ENCODE peak calls at places on chromosomes 1 and 21, in ten cellular contexts. J is suprapubic skin, Q is neural progenitor cell, L is kidney, I is endodermal cell, K is OCI-LY7, H is spleen, E is dorsolateral prefrontal cortex, P is transverse colon, D is RWPE1. G is an unnamed sample.

GRCh38 chr1:231702804-231703203 is 76.2 kb downstream of the DISC1 start:
- DNase-seq in J (no peak), Q (no peak), L (no peak), I (no peak), K (no peak), H (no peak), E (no peak), P (no peak), D (peak), G (no peak)

GRCh38 chr1:29728703-29729102 is 492.4 kb downstream of the PTPRU start:
- DNase-seq in J (no peak), Q (no peak), L (no peak), I (no peak), K (no peak), H (no peak), E (no peak), P (no peak), D (no peak), G (no peak)

GRCh38 chr1:39525366-39526165 is 34.1 kb downstream of the BMP8A start:
- DNase-seq in J (no peak), Q (no peak), L (no peak), I (no peak), K (peak), H (peak), E (no peak), P (peak), D (no peak), G (no peak)

GRCh38 chr1:93171549-93172050 is 8.6 kb downstream of the TMED5 start:
- DNase-seq in J (no peak), Q (no peak), L (no peak), I (no peak), K (no peak), H (no peak), E (no peak), P (no peak), D (no peak), G (no peak)

GRCh38 chr1:98323906-98324358 is 337.6 kb upstream of the SNX7 start:
- DNase-seq in J (no peak), Q (no peak), L (no peak), I (peak), K (no peak), H (no peak), E (no peak), P (peak), D (peak), G (no peak)

GRCh38 chr1:206714331-206715058 is 29.8 kb downstream of the MAPKAPK2 start:
- DNase-seq in J (no peak), Q (no peak), L (no peak), I (no peak), K (no peak), H (no peak), E (no peak), P (peak), D (peak), G (peak)

GRCh38 chr1:42136466-42136865 is 16.7 kb upstream of the GUCA2B start:
- DNase-seq in J (no peak), Q (no peak), L (no peak), I (no peak), K (no peak), H (no peak), E (no peak), P (no peak), D (no peak), G (no peak)

GRCh38 chr21:45076245-45076661 is 1.9 kb downstream of the ADARB1 start:
- DNase-seq in J (no peak), Q (peak), L (no peak), I (peak), K (no peak), H (no peak), E (no peak), P (no peak), D (peak), G (no peak)

GRCh38 chr1:6273380-6273891 is 12.5 kb upstream of the GPR153 start:
- DNase-seq in J (no peak), Q (peak), L (peak), I (peak), K (no peak), H (no peak), E (peak), P (no peak), D (peak), G (no peak)
- H3K27ac ChIP-seq in J (no peak), Q (no peak), L (peak), I (peak), K (no peak), H (no peak), E (no peak), P (peak), D (peak), G (no peak)

GRCh38 chr1:234978397-234979291 is 150.0 kb downstream of the TOMM20 start:
- DNase-seq in J (peak), Q (no peak), L (no peak), I (no peak), K (peak), H (peak), E (peak), P (peak), D (no peak), G (peak)

GRCh38 chr1:234979316-234980223 is 149.1 kb downstream of the TOMM20 start:
- DNase-seq in J (peak), Q (no peak), L (no peak), I (peak), K (peak), H (no peak), E (peak), P (no peak), D (no peak), G (no peak)

GRCh38 chr1:234980224-234980656 is 148.4 kb downstream of the TOMM20 start:
- DNase-seq in J (peak), Q (no peak), L (no peak), I (peak), K (no peak), H (no peak), E (no peak), P (no peak), D (no peak), G (no peak)

GRCh38 chr1:234981758-234982157 is 146.9 kb downstream of the TOMM20 start:
- DNase-seq in J (no peak), Q (no peak), L (no peak), I (no peak), K (no peak), H (no peak), E (no peak), P (no peak), D (no peak), G (no peak)

DNA sequence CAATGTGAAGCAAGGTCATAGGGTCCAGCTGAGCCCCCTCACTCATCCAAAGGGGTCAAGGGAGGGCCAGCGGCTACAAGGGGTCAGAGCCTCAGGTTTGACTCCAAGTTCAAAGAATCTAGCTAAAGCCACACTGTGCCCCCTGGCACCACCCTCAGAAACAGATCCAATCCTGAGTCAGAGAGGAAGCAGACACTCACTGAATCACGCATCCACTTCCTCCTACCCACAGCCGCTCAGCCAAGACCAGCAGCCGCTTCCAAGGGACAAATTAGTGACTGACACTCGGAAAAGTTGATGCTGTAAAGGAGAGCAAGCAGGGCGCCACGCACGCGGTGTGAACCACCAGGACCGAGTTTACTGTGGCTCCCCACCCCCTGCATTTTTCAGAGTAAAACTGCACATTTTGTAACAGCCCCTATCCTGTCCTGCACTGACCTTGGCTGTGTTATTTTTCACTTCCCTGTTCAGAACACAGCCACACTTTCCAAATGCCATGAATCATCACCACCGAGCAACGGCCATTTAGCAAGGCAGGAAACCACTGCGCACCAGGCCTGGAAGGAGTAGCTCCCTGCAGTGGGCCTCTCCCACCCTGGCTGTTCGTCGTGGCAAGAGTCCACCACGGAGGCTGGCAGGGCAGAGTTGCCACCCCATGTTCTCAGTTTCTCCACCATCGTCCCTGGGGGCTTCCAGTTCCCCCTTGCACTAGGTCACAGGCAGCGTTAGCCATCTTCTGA is 147.8 kb downstream of the TOMM20 start:
- DNase-seq in J (peak), Q (no peak), L (peak), I (peak), K (peak), H (peak), E (no peak), P (peak), D (peak), G (peak)
- H3K27ac ChIP-seq in J (peak), Q (no peak), L (peak), I (peak), K (peak), H (peak), E (peak), P (peak), D (peak), G (peak)

GRCh38 chr1:36605942-36606690 is 123.4 kb upstream of the CSF3R start:
- DNase-seq in J (no peak), Q (no peak), L (no peak), I (no peak), K (no peak), H (no peak), E (no peak), P (no peak), D (no peak), G (peak)

GRCh38 chr1:36599828-36600227 is 117.1 kb upstream of the CSF3R start:
- DNase-seq in J (no peak), Q (no peak), L (no peak), I (no peak), K (no peak), H (no peak), E (no peak), P (no peak), D (no peak), G (no peak)

GRCh38 chr1:36603461-36603860 is 120.7 kb upstream of the CSF3R start:
- DNase-seq in J (no peak), Q (peak), L (no peak), I (no peak), K (no peak), H (no peak), E (no peak), P (no peak), D (no peak), G (no peak)

GRCh38 chr1:36597514-36597913 is 114.8 kb upstream of the CSF3R start:
- DNase-seq in J (no peak), Q (no peak), L (no peak), I (no peak), K (no peak), H (no peak), E (no peak), P (no peak), D (no peak), G (peak)

DNA sequence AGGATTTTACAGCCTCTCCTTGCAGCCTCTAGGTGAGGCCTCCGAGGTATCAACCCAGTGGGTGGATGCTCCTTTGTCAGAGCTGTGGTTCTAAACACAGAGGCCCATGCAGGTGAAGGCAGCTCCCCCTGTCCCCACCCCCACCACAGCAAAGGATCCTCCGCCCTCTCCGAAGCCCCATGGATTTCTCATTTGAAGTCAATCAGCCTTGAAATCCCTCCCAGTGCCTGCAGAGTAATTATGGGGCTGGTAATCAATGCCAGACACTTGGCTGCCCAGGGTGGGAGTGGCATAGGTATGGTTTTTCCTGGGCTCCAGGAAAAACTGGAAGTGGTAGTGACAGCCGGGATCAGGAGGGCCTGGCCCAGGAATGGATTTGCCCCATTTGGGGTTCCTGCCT is 119.5 kb upstream of the CSF3R start:
- DNase-seq in J (no peak), Q (peak), L (no peak), I (no peak), K (no peak), H (no peak), E (no peak), P (no peak), D (no peak), G (peak)
- H3K27ac ChIP-seq in J (no peak), Q (no peak), L (no peak), I (no peak), K (no peak), H (no peak), E (no peak), P (no peak), D (no peak), G (no peak)

GRCh38 chr1:199561334-199561733 is 466.2 kb upstream of the NR5A2 start:
- DNase-seq in J (no peak), Q (no peak), L (no peak), I (no peak), K (no peak), H (no peak), E (no peak), P (no peak), D (no peak), G (no peak)
- H3K27ac ChIP-seq in J (no peak), Q (no peak), L (no peak), I (no peak), K (no peak), H (no peak), E (no peak), P (no peak), D (no peak), G (no peak)

GRCh38 chr1:182384387-182384960 is 7.1 kb downstream of the GLUL start:
- DNase-seq in J (no peak), Q (no peak), L (no peak), I (no peak), K (no peak), H (no peak), E (no peak), P (no peak), D (no peak), G (no peak)

GRCh38 chr1:182385885-182386853 is 5.4 kb downstream of the GLUL start:
- DNase-seq in J (no peak), Q (no peak), L (no peak), I (no peak), K (no peak), H (no peak), E (no peak), P (no peak), D (no peak), G (no peak)

GRCh38 chr1:182387566-182387965 is 4.0 kb downstream of the GLUL start:
- DNase-seq in J (no peak), Q (no peak), L (no peak), I (no peak), K (no peak), H (no peak), E (no peak), P (no peak), D (no peak), G (no peak)

GRCh38 chr1:182388392-182389134 is 3.0 kb downstream of the GLUL start:
- DNase-seq in J (no peak), Q (peak), L (no peak), I (no peak), K (no peak), H (no peak), E (no peak), P (no peak), D (no peak), G (no peak)

DNA sequence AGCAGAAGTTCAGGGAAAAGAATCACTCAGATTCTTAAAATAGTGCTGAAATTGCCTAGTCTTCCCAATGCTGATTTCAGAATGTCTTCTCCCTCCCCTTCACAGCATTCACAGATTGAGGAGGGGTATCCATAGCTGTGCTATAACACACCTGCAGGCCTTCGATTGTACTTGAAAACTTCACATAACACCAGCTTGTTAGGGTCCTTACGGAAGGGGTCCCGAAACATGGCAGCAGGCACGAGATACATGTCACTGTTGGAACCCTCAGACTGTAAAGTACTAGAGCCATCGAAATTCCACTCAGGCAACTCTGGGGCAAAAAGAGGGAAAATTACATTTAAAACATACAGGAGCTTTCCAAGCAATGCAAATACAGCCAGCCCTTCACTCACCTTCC is 4.6 kb downstream of the GLUL start:
- DNase-seq in J (no peak), Q (no peak), L (no peak), I (no peak), K (no peak), H (no peak), E (no peak), P (no peak), D (no peak), G (no peak)
- H3K27ac ChIP-seq in J (no peak), Q (no peak), L (no peak), I (no peak), K (no peak), H (no peak), E (peak), P (no peak), D (no peak), G (no peak)

DNA sequence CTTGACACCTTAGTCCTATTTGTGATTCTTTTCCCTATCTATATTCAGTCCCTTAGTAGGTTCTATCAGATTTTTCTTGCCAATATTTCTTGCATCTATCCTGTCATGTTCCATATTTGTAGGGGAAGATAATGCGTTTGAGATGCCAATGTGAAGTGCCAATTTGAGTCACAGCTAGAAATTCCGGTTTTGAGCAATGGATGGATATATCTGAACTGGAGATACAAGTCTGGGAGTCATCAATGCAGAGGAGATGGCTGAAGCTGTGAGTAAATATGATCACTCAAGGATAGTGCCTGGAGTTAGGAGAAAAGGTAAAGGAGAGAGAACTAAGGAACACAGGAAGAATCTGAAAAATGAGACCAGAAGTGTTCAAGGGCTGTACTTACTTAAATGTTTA is 93.8 kb downstream of the COQ8A start:
- DNase-seq in J (no peak), Q (no peak), L (no peak), I (no peak), K (no peak), H (no peak), E (no peak), P (no peak), D (no peak), G (no peak)
- H3K27ac ChIP-seq in J (no peak), Q (no peak), L (no peak), I (no peak), K (no peak), H (no peak), E (no peak), P (no peak), D (no peak), G (no peak)

GRCh38 chr1:182869241-182869666 is 30.1 kb downstream of the DHX9 start:
- DNase-seq in J (no peak), Q (peak), L (no peak), I (peak), K (no peak), H (no peak), E (no peak), P (no peak), D (no peak), G (no peak)

GRCh38 chr1:182861994-182862393 is 22.8 kb downstream of the DHX9 start:
- DNase-seq in J (no peak), Q (no peak), L (no peak), I (no peak), K (no peak), H (no peak), E (no peak), P (no peak), D (no peak), G (no peak)

GRCh38 chr1:182860658-182861057 is 21.5 kb downstream of the DHX9 start:
- DNase-seq in J (no peak), Q (no peak), L (no peak), I (no peak), K (no peak), H (no peak), E (no peak), P (no peak), D (no peak), G (no peak)

DNA sequence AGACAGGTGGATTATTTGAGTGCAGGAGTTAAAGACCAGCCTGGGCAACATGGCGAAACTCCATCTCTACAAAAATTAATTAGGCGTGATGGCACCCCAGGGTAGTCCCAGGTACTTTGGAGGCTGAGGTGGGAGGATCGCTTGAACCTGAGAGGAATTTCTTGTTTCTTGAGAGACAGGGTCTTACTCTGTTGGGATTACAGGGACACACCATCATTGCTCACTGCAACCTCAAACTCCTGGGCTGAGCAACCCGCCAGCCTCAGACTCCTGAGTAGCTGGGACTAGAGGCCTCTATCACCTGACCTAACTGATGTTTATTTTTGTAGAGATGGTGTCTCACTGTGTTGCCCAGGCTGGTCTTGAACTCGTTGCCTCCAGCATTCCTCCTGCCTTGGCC is 24.8 kb downstream of the DHX9 start:
- DNase-seq in J (no peak), Q (no peak), L (no peak), I (no peak), K (no peak), H (no peak), E (no peak), P (no peak), D (no peak), G (no peak)
- H3K27ac ChIP-seq in J (no peak), Q (no peak), L (no peak), I (no peak), K (no peak), H (no peak), E (no peak), P (no peak), D (no peak), G (no peak)